ENCODE peak calls at places on chromosomes 16 and 17, in five cellular contexts. I is K562, A is PC-9, V is ovary, S is H9. F is an unnamed sample.

GRCh38 chr17:50557265-50558029 is 3.1 kb upstream of the CACNA1G start:
- DNase-seq in I (no peak), A (no peak), V (no peak), S (no peak), F (no peak)

GRCh38 chr16:23952128-23953041 is 116.6 kb downstream of the PRKCB start:
- DNase-seq in I (peak; percentile 85), A (no peak), V (no peak), S (no peak), F (peak; percentile 4)

GRCh38 chr17:8820311-8821010 is 21.3 kb upstream of the MFSD6L start:
- DNase-seq in I (no peak), A (no peak), V (no peak), S (no peak), F (no peak)

GRCh38 chr17:56866496-56866895 is 32.5 kb downstream of the DGKE start:
- DNase-seq in I (no peak), A (no peak), V (no peak), S (no peak), F (no peak)

GRCh38 chr17:18105595-18105994 is 3.0 kb upstream of the MYO15A start:
- DNase-seq in I (no peak), A (no peak), V (no peak), S (no peak), F (no peak)

GRCh38 chr17:71251276-71251675 is 869.5 kb upstream of the SOX9 start:
- DNase-seq in I (no peak), A (no peak), V (no peak), S (no peak), F (no peak)

GRCh38 chr17:75476274-75476673 is 19.8 kb downstream of the TMEM94 start:
- DNase-seq in I (no peak), A (no peak), V (peak; percentile 60), S (no peak), F (peak; percentile 68)

GRCh38 chr17:59332890-59333377 is 1.5 kb downstream of the YPEL2 start:
- DNase-seq in I (no peak), A (no peak), V (no peak), S (no peak), F (no peak)

GRCh38 chr16:72198021-72198420 is 26.1 kb upstream of the PMFBP1 start:
- DNase-seq in I (no peak), A (no peak), V (peak; percentile 28), S (no peak), F (peak; percentile 93)

GRCh38 chr17:54951286-54951685 is 17.2 kb downstream of the COX11 start:
- DNase-seq in I (no peak), A (no peak), V (no peak), S (no peak), F (no peak)

GRCh38 chr16:67101301-67101675 is 8.5 kb upstream of the PHAF1 start:
- DNase-seq in I (no peak), A (no peak), V (no peak), S (no peak), F (no peak)

GRCh38 chr16:16093625-16094332 is 129.5 kb downstream of the ABCC6 start:
- DNase-seq in I (no peak), A (no peak), V (peak; percentile 71), S (no peak), F (no peak)

GRCh38 chr17:11880714-11881113 is 116.6 kb downstream of the ZNF18 start:
- DNase-seq in I (peak; percentile 30), A (no peak), V (no peak), S (no peak), F (peak; percentile 60)

GRCh38 chr16:71360378-71360777 is 1.9 kb downstream of the CALB2 start:
- DNase-seq in I (peak; percentile 37), A (peak; percentile 49), V (no peak), S (no peak), F (no peak)

GRCh38 chr16:69443809-69444611 is 19.6 kb downstream of the CYB5B start:
- DNase-seq in I (peak; percentile 39), A (no peak), V (peak; percentile 32), S (no peak), F (peak; percentile 52)

GRCh38 chr17:67245694-67246397 is 850 bp upstream of the HELZ start:
- DNase-seq in I (peak; percentile 51), A (peak; percentile 56), V (no peak), S (peak; percentile 90), F (no peak)

GRCh38 chr16:81610936-81611335 is 166.3 kb downstream of the CMIP start:
- DNase-seq in I (no peak), A (no peak), V (no peak), S (no peak), F (no peak)

GRCh38 chr17:42271277-42271922 is 4.8 kb downstream of the STAT5B start:
- DNase-seq in I (no peak), A (no peak), V (no peak), S (no peak), F (no peak)
- TF ChIP-seq CTCF in I (no peak), A (no peak), V (no peak), S (no peak), F (no peak)

GRCh38 chr16:56985962-56986360 is 3.4 kb upstream of the NLRC5 start:
- DNase-seq in I (no peak), A (no peak), V (no peak), S (no peak), F (no peak)
- H3K4me1 ChIP-seq in I (no peaks in the 10 kb centered on the region), A (peaks cover 42% of the 10 kb centered on the region), V (peaks cover 16% of the 10 kb centered on the region), S (no peaks in the 10 kb centered on the region), F (no peaks in the 10 kb centered on the region)

DNA sequence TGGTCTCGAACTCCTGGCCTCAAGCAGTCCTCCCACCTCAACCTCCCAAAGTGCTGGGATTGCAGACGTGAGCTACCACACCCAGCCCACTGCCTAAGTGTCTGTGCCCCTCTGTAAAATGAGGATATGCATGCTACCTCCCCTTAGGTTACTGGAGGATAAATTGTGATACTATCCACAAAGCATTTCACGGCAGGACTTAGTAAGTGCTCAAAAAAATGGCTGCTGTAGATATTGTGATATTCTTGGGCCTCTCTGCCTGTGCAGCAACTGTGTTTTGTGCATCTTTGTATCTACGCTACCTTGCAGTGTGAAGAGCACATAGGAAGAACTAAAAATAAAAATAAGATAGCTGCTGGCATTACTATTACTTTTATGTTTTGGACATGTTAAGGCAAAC is 1.9 kb upstream of the CASKIN1 start:
- DNase-seq in I (no peak), A (no peak), V (no peak), S (no peak), F (no peak)
- H3K27ac ChIP-seq in I (no peak overlapping the region), A (no peak overlapping the region), V (no peak overlapping the region), S (no peak overlapping the region), F (no peak overlapping the region)

DNA sequence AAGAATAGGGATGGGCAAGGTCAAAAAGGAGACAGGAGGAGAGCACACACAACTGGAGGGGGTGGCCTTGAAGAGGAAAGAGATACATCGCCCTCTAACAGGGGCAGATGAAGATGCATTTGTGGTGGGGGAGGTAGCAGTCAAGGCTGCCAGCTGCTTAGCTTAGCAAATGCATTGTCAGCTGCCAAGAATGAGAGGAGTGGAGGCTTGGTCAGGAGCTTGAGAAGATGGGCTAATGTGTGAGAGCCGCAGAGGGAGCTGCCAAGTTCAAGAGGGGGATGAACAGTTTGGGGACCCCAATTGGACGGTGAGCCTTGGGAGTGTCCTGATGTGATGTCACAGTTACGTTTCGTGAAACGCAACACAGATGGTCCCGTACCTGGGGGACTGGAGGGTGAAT is 28.9 kb upstream of the GNA13 start:
- DNase-seq in I (no peak), A (no peak), V (no peak), S (peak; percentile 50), F (no peak)
- TF ChIP-seq CTCF in I (no peak), A (no peak), V (no peak), S (no peak), F (no peak)

GRCh38 chr17:29615048-29615385 is 7.7 kb downstream of the CORO6 start:
- DNase-seq in I (peak; percentile 50), A (no peak), V (no peak), S (no peak), F (no peak)

GRCh38 chr17:29612404-29613370 is 10.0 kb downstream of the CORO6 start:
- DNase-seq in I (no peak), A (no peak), V (no peak), S (peak; percentile 55), F (no peak)

GRCh38 chr17:29613371-29613837 is 9.3 kb downstream of the CORO6 start:
- DNase-seq in I (no peak), A (no peak), V (peak; percentile 92), S (peak; percentile 98), F (peak; percentile 96)

GRCh38 chr17:29614345-29615047 is 8.2 kb downstream of the CORO6 start:
- DNase-seq in I (no peak), A (no peak), V (no peak), S (peak; percentile 48), F (no peak)

GRCh38 chr17:29613856-29614255 is 8.9 kb downstream of the CORO6 start:
- DNase-seq in I (no peak), A (no peak), V (no peak), S (no peak), F (no peak)
- H3K4me1 ChIP-seq in I (peaks cover 18% of the 10 kb centered on the region), A (peaks cover under 1% of the 10 kb centered on the region), V (peaks cover 17% of the 10 kb centered on the region), S (no peaks in the 10 kb centered on the region), F (peaks cover 18% of the 10 kb centered on the region)

F was measured in cardiac muscle cell.